ENCODE peak calls at places on chromosomes 4 and X, in ten cellular contexts. S is fibroblast of pulmonary artery; R is B cell; P is NAMALWA; Y is nucleus accumbens; H is globus pallidus; L is stimulated activated CD4-positive, alpha-beta T cell treated with anti-CD3 and anti-CD28 coated beads, Interleukin-2, amount 100 ng/mL, for 48 hours; T is G401; W is H7; J is GM04503. Z is an unnamed sample.

GRCh38 chr4:15495621-15496020 is 25.9 kb downstream of the CC2D2A start:
- DNase-seq in S (no peak), R (no peak), P (no peak), Y (no peak), H (no peak), L (no peak), T (no peak), W (no peak), J (no peak), Z (no peak)

GRCh38 chr4:2843023-2843908 is at the start of gene ADD1:
- DNase-seq in S (peak), R (peak), P (peak), Y (peak), H (peak), L (peak), T (peak), W (peak), J (peak), Z (peak)

GRCh38 chr4:173301518-173302201 is 32.5 kb downstream of the HMGB2 start:
- DNase-seq in S (peak), R (no peak), P (peak), Y (no peak), H (peak), L (no peak), T (peak), W (peak), J (no peak), Z (no peak)

GRCh38 chr4:100174985-100175383 is 15.3 kb downstream of the DDIT4L start:
- DNase-seq in S (no peak), R (no peak), P (no peak), Y (no peak), H (no peak), L (no peak), T (no peak), W (no peak), J (no peak), Z (no peak)

GRCh38 chr4:76943790-76944189 is 5.8 kb upstream of the SEPTIN11 start:
- DNase-seq in S (no peak), R (no peak), P (no peak), Y (no peak), H (no peak), L (no peak), T (peak), W (no peak), J (no peak), Z (no peak)

GRCh38 chr4:11632488-11632887 is 203.8 kb upstream of the HS3ST1 start:
- DNase-seq in S (no peak), R (no peak), P (no peak), Y (no peak), H (no peak), L (no peak), T (no peak), W (no peak), J (no peak), Z (no peak)

GRCh38 chr4:8777320-8778196 is 94.1 kb downstream of the HMX1 start:
- DNase-seq in S (no peak), R (no peak), P (no peak), Y (no peak), H (no peak), L (no peak), T (no peak), W (peak), J (no peak), Z (peak)

GRCh38 chrX:48883729-48884128 is 13.8 kb downstream of the TIMM17B start:
- DNase-seq in S (no peak), R (no peak), P (no peak), Y (no peak), H (no peak), L (no peak), T (no peak), W (peak), J (no peak), Z (peak)

GRCh38 chr4:109921384-109921808 is 8.7 kb downstream of the EGF start:
- DNase-seq in S (peak), R (no peak), P (no peak), Y (no peak), H (no peak), L (no peak), T (no peak), W (peak), J (peak), Z (peak)

GRCh38 chr4:20341121-20341758 is 89.5 kb downstream of the SLIT2 start:
- DNase-seq in S (no peak), R (no peak), P (no peak), Y (no peak), H (no peak), L (no peak), T (no peak), W (no peak), J (no peak), Z (no peak)

GRCh38 chr4:8762951-8763735 is 108.5 kb downstream of the HMX1 start:
- DNase-seq in S (no peak), R (no peak), P (no peak), Y (no peak), H (no peak), L (no peak), T (no peak), W (no peak), J (no peak), Z (no peak)

GRCh38 chrX:141642979-141643378 is 53.5 kb downstream of the SPANXA2 start:
- DNase-seq in S (peak), R (no peak), P (no peak), Y (no peak), H (no peak), L (no peak), T (no peak), W (no peak), J (no peak), Z (no peak)

GRCh38 chr4:82381235-82381634 is 7.4 kb upstream of the HNRNPD start:
- DNase-seq in S (no peak), R (no peak), P (no peak), Y (no peak), H (no peak), L (no peak), T (no peak), W (no peak), J (no peak), Z (no peak)

GRCh38 chrX:19040373-19040772 is 56.5 kb upstream of the PHKA2 start:
- DNase-seq in S (no peak), R (no peak), P (peak), Y (no peak), H (no peak), L (no peak), T (no peak), W (no peak), J (no peak), Z (no peak)

GRCh38 chr4:159042097-159042605 is 60.7 kb upstream of the RAPGEF2 start:
- DNase-seq in S (no peak), R (no peak), P (peak), Y (no peak), H (peak), L (no peak), T (no peak), W (no peak), J (no peak), Z (no peak)

GRCh38 chr4:108350332-108350731 is 181.6 kb upstream of the LEF1 start:
- DNase-seq in S (no peak), R (no peak), P (no peak), Y (no peak), H (no peak), L (no peak), T (no peak), W (no peak), J (no peak), Z (peak)

GRCh38 chr4:86664959-86665358 is 70.8 kb downstream of the PTPN13 start:
- DNase-seq in S (peak), R (no peak), P (no peak), Y (no peak), H (no peak), L (no peak), T (no peak), W (no peak), J (peak), Z (no peak)

GRCh38 chr4:75189976-75190375 is 257.1 kb downstream of the PARM1 start:
- DNase-seq in S (no peak), R (no peak), P (no peak), Y (no peak), H (no peak), L (no peak), T (no peak), W (peak), J (no peak), Z (no peak)

GRCh38 chrX:5916945-5917344 is 311.7 kb downstream of the NLGN4X start:
- DNase-seq in S (no peak), R (no peak), P (peak), Y (no peak), H (no peak), L (no peak), T (no peak), W (no peak), J (no peak), Z (peak)

GRCh38 chr4:94525993-94526740 is 74.4 kb downstream of the PDLIM5 start:
- DNase-seq in S (no peak), R (no peak), P (no peak), Y (no peak), H (no peak), L (no peak), T (no peak), W (no peak), J (peak), Z (no peak)

GRCh38 chr4:111434581-111434980 is 710.7 kb upstream of the FAM241A start:
- DNase-seq in S (peak), R (no peak), P (no peak), Y (no peak), H (no peak), L (no peak), T (no peak), W (no peak), J (no peak), Z (no peak)

GRCh38 chr4:156771171-156771837 is 200.3 kb downstream of the PDGFC start:
- DNase-seq in S (peak), R (no peak), P (no peak), Y (no peak), H (peak), L (no peak), T (peak), W (no peak), J (peak), Z (peak)

GRCh38 chr4:47814896-47815295 is 23.0 kb downstream of the CORIN start:
- DNase-seq in S (no peak), R (no peak), P (no peak), Y (no peak), H (no peak), L (no peak), T (no peak), W (no peak), J (no peak), Z (no peak)

GRCh38 chrX:18368402-18368801 is 13.9 kb upstream of the SCML2 start:
- DNase-seq in S (no peak), R (no peak), P (no peak), Y (no peak), H (no peak), L (no peak), T (no peak), W (no peak), J (no peak), Z (no peak)

GRCh38 chrX:25017667-25018247 is 2.0 kb upstream of the ARX start:
- DNase-seq in S (no peak), R (no peak), P (no peak), Y (no peak), H (no peak), L (no peak), T (no peak), W (peak), J (no peak), Z (no peak)

GRCh38 chrX:16465081-16465876 is 184.7 kb upstream of the S100G start:
- DNase-seq in S (peak), R (no peak), P (no peak), Y (no peak), H (no peak), L (no peak), T (no peak), W (no peak), J (no peak), Z (no peak)

GRCh38 chr4:74619931-74620702 is 174.2 kb downstream of the BTC start:
- DNase-seq in S (peak), R (no peak), P (no peak), Y (no peak), H (no peak), L (no peak), T (no peak), W (no peak), J (no peak), Z (no peak)

GRCh38 chr4:170234800-170235199 is 145.0 kb upstream of the AADAT start:
- DNase-seq in S (no peak), R (no peak), P (no peak), Y (no peak), H (no peak), L (no peak), T (no peak), W (no peak), J (no peak), Z (no peak)

GRCh38 chr4:181957088-181957487 is 286.1 kb upstream of the TENM3 start:
- DNase-seq in S (peak), R (no peak), P (no peak), Y (no peak), H (peak), L (no peak), T (no peak), W (no peak), J (peak), Z (no peak)

GRCh38 chr4:159410076-159410777 is 307.3 kb downstream of the RAPGEF2 start:
- DNase-seq in S (no peak), R (no peak), P (no peak), Y (no peak), H (no peak), L (no peak), T (no peak), W (no peak), J (no peak), Z (no peak)